ENCODE peak calls at places on chromosome 18, in four cellular contexts. B is astrocyte, Y is dorsolateral prefrontal cortex, F is sigmoid colon. U is an unnamed sample.
A peak's percentile ranks its signal among the peaks of the same experiment; 100 is the strongest.

GRCh38 chr18:28032177-28032576 is 144.8 kb downstream of the CDH2 start:
- DNase-seq in B (peak; percentile 29), Y (no peak), F (no peak), U (no peak)

GRCh38 chr18:53458944-53459580 is 765.4 kb downstream of the MBD2 start:
- DNase-seq in B (peak; percentile 2), Y (no peak), F (no peak), U (no peak)

GRCh38 chr18:57149031-57149430 is 2.1 kb downstream of the BOD1L2 start:
- DNase-seq in B (no peak), Y (no peak), F (no peak), U (no peak)

GRCh38 chr18:55573386-55573785 is 14.6 kb downstream of the TCF4 start:
- DNase-seq in B (no peak), Y (no peak), F (no peak), U (no peak)

GRCh38 chr18:13726972-13727331 is 479 bp downstream of the RNMT start:
- DNase-seq in B (no peak), Y (peak; percentile 56), F (peak; percentile 85), U (peak; percentile 61)

GRCh38 chr18:23069481-23069880 is 65.8 kb upstream of the CABLES1 start:
- DNase-seq in B (no peak), Y (no peak), F (no peak), U (no peak)

GRCh38 chr18:11387880-11388279 is 221.5 kb upstream of the SLC35G4 start:
- DNase-seq in B (peak; percentile 12), Y (peak; percentile 41), F (no peak), U (peak; percentile 70)

GRCh38 chr18:22267697-22268096 is 98.3 kb downstream of the GATA6 start:
- DNase-seq in B (no peak), Y (no peak), F (no peak), U (no peak)

DNA sequence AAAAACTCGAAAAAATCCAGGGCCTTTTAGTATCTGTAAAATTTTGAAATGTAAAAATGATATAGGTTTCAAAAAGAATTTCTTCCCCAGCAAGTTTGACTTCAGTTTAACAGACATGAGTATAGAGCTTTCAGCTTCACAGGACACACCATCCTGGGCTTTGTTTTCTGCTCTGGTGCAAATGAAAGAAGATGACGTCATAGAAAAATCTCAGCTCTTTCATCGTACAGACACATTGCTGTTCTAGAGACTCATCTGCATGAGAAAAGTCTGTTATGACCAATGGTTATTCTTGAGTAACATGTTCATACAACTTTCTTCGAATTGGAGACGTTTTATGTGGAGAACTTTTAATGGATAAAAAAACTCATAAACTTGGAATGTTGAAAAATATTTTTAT is 111.7 kb upstream of the DYNAP start:
- DNase-seq in B (no peak), Y (no peak), F (no peak), U (peak; percentile 5)
- TF ChIP-seq CTCF in B (no peak), Y (no peak), F (no peak), U (no peak)

GRCh38 chr18:37254256-37254880 is 311.2 kb downstream of the CELF4 start:
- DNase-seq in B (no peak), Y (no peak), F (no peak), U (no peak)
- H3K4me3 ChIP-seq in B (peak overlapping the region; percentile 10), Y (peak overlapping the region; percentile 39), F (peak overlapping the region; percentile 29), U (peak overlapping the region; percentile 17)

GRCh38 chr18:1663879-1664705 is 759.4 kb downstream of the ADCYAP1 start:
- DNase-seq in B (peak; percentile 1), Y (no peak), F (no peak), U (peak; percentile 36)
- TF ChIP-seq CTCF in B (peak; percentile 55), Y (peak; percentile 30), F (peak; percentile 22), U (peak; percentile 59)

GRCh38 chr18:26301681-26302080 is 75.4 kb downstream of the TAF4B start:
- DNase-seq in B (peak; percentile 3), Y (no peak), F (no peak), U (peak; percentile 42)
- H3K4me3 ChIP-seq in B (no peak overlapping the region), Y (no peak overlapping the region), F (no peak overlapping the region), U (no peak overlapping the region)

GRCh38 chr18:64100136-64100922 is 48.6 kb downstream of the LINC00305 start:
- DNase-seq in B (no peak), Y (no peak), F (no peak), U (no peak)
- TF ChIP-seq CTCF in B (no peak), Y (no peak), F (no peak), U (no peak)

DNA sequence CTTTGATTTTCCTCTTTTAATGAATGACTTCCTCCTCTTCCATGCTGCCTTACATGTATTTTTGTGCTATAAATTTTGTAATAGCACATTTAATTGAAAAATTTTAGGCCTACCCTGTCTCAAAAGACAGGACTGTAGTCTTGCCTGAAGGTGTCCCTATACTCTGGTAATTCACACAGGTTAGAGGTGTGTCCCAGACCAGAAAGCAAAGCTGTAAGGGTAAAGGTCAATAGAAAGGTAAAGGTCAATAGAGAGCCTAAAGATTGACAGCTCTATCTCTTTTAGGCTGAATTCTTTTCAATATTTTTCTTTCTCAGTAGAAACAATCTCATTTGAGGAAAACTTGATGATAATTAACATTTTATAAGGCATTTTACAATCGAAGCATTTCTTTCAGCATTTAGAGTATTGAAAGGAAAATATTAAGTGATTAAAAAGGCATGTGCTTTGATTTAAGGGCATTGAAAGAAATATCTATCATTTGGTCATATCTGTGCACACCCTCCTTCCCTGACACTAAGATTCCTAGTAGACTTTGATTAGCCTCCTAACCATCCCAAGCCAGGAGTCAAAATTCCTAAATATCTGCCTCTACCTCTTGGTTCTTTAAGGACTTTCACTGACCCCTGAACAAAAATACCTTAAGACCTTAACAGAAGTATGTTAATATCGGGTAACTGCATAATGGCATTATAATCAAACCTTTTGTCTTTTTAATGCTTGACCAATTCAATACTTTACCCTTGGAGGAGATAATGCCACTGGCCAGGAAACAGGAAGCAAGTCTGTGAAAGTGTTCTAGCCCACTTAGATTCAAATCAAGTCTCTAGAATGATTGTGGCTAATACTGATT is 161.8 kb upstream of the DTNA start:
- DNase-seq in B (no peak), Y (no peak), F (no peak), U (no peak)
- H3K4me3 ChIP-seq in B (no peak overlapping the region), Y (no peak overlapping the region), F (no peak overlapping the region), U (no peak overlapping the region)

DNA sequence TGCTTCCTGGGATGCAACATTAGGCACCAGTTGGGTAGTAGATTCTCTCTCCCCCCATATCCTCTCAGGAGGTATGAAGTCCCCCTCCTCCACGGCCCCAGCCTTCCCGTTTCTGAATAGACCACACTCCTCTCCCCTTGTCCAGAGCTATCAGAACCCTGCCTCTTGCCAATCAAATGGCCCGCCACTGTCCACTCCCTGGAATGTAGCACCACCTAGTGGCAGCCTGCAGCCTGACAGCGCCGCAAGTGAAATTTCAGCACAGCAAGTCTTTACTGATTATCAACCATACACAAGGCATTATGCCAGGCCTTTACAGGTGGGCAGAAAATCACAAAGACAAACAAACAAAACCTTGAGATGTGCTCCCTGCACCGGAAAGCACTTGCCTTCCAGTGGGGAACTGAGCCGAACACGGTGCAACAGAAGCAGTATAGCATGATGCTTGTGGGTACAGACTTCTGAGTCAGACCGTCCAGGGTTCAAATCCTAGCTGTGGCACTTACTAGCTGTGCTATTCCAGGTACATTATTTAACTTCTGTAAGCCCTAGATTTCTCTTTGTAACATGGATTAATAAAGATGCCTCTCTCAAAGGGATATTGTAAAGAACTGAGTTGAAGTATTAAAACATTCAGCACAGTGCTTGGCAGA is 174.0 kb downstream of the SMAD2 start:
- DNase-seq in B (peak; percentile 5), Y (peak; percentile 75), F (no peak), U (peak; percentile 59)
- TF ChIP-seq CTCF in B (peak; percentile 91), Y (peak; percentile 78), F (peak; percentile 71), U (peak; percentile 97)

GRCh38 chr18:37451239-37451825 is 114.3 kb downstream of the CELF4 start:
- DNase-seq in B (no peak), Y (no peak), F (no peak), U (no peak)
- H3K4me3 ChIP-seq in B (no peak overlapping the region), Y (no peak overlapping the region), F (no peak overlapping the region), U (no peak overlapping the region)

GRCh38 chr18:72652990-72653593 is 109.0 kb upstream of the CBLN2 start:
- DNase-seq in B (no peak), Y (peak; percentile 59), F (no peak), U (peak; percentile 6)
- TF ChIP-seq CTCF in B (peak; percentile 48), Y (no peak), F (no peak), U (peak; percentile 26)

U was measured in cardiac fibroblast.